ENCODE peak calls at places on chromosomes 16 and 17, in five cellular contexts. U is ovary; S is H7; L is GM23338; F is stimulated activated CD4-positive, alpha-beta T cell treated with anti-CD3 and anti-CD28 coated beads, Interleukin-15, amount 100 ng/mL, for 1 hour. M is an unnamed sample.

GRCh38 chr16:79932564-79932963 is 332.0 kb upstream of the MAF start:
- DNase-seq in U (no peak), S (no peak), L (no peak), F (no peak), M (no peak)

GRCh38 chr17:19740933-19741332 is 7.2 kb downstream of the ALDH3A1 start:
- DNase-seq in U (no peak), S (no peak), L (no peak), F (no peak), M (no peak)

GRCh38 chr17:7308625-7309433 is 1.4 kb downstream of the EIF5A start:
- DNase-seq in U (peak; percentile 68), S (peak; percentile 88), L (peak; percentile 91), F (peak; percentile 70), M (peak; percentile 89)

GRCh38 chr17:68391561-68392268 is 65.6 kb downstream of the WIPI1 start:
- DNase-seq in U (peak; percentile 65), S (no peak), L (no peak), F (no peak), M (peak; percentile 69)

GRCh38 chr16:1990336-1991134 is 765 bp downstream of the SYNGR3 start:
- DNase-seq in U (peak; percentile 47), S (peak; percentile 96), L (peak; percentile 89), F (no peak), M (no peak)

GRCh38 chr17:83155128-83156081 is 76.0 kb downstream of the METRNL start:
- DNase-seq in U (no peak), S (no peak), L (no peak), F (no peak), M (peak; percentile 83)

GRCh38 chr16:30559690-30560089 is 1.5 kb upstream of the ZNF764 start:
- DNase-seq in U (no peak), S (no peak), L (no peak), F (no peak), M (no peak)

GRCh38 chr17:45667591-45668171 is 116.4 kb upstream of the CRHR1 start:
- DNase-seq in U (no peak), S (no peak), L (no peak), F (no peak), M (no peak)

GRCh38 chr17:10271004-10271620 is 72.7 kb upstream of the GAS7 start:
- DNase-seq in U (no peak), S (no peak), L (no peak), F (no peak), M (no peak)

M was measured in sigmoid colon.